ENCODE peak calls at places on chromosome 5, in four cellular contexts. One of them, this sample, is unnamed.

GRCh38 chr5:15594922-15595568 is 95.1 kb downstream of the FBXL7 start:
- DNase-seq in foreskin fibroblast: peak; percentile 14
- DNase-seq in nephron progenitor cell: no peak
- DNase-seq in endothelial cell: no peak
- DNase-seq in this sample: no peak

GRCh38 chr5:100518377-100518776 is 16.8 kb upstream of the FAM174A start:
- DNase-seq in foreskin fibroblast: no peak
- DNase-seq in nephron progenitor cell: no peak
- DNase-seq in endothelial cell: no peak
- DNase-seq in this sample: no peak

GRCh38 chr5:68299575-68299974 is 84.0 kb downstream of the PIK3R1 start:
- DNase-seq in foreskin fibroblast: no peak
- DNase-seq in nephron progenitor cell: no peak
- DNase-seq in endothelial cell: no peak
- DNase-seq in this sample: no peak

GRCh38 chr5:135342227-135342859 is 56.7 kb downstream of the MACROH2A1 start:
- DNase-seq in foreskin fibroblast: no peak
- DNase-seq in nephron progenitor cell: no peak
- DNase-seq in endothelial cell: no peak
- DNase-seq in this sample: no peak

GRCh38 chr5:61784337-61784736 is 452.3 kb downstream of the ZSWIM6 start:
- DNase-seq in foreskin fibroblast: peak; percentile 20
- DNase-seq in nephron progenitor cell: no peak
- DNase-seq in endothelial cell: no peak
- DNase-seq in this sample: no peak

GRCh38 chr5:160462167-160462566 is 40.5 kb downstream of the PTTG1 start:
- DNase-seq in foreskin fibroblast: no peak
- DNase-seq in nephron progenitor cell: no peak
- DNase-seq in endothelial cell: no peak
- DNase-seq in this sample: no peak

GRCh38 chr5:7813576-7813975 is 37.4 kb downstream of the CFAP90 start:
- DNase-seq in foreskin fibroblast: no peak
- DNase-seq in nephron progenitor cell: no peak
- DNase-seq in endothelial cell: no peak
- DNase-seq in this sample: no peak

GRCh38 chr5:64853777-64854176 is 85.0 kb downstream of the CWC27 start:
- DNase-seq in foreskin fibroblast: no peak
- DNase-seq in nephron progenitor cell: no peak
- DNase-seq in endothelial cell: no peak
- DNase-seq in this sample: no peak

GRCh38 chr5:139014726-139015125 is 139.6 kb upstream of the LRRTM2 start:
- DNase-seq in foreskin fibroblast: peak; percentile 81
- DNase-seq in nephron progenitor cell: no peak
- DNase-seq in endothelial cell: no peak
- DNase-seq in this sample: no peak

GRCh38 chr5:169796731-169797130 is 159.7 kb downstream of the DOCK2 start:
- DNase-seq in foreskin fibroblast: peak; percentile 14
- DNase-seq in nephron progenitor cell: no peak
- DNase-seq in endothelial cell: no peak
- DNase-seq in this sample: no peak

GRCh38 chr5:64773533-64773932 is 4.8 kb downstream of the CWC27 start:
- DNase-seq in foreskin fibroblast: no peak
- DNase-seq in nephron progenitor cell: no peak
- DNase-seq in endothelial cell: no peak
- DNase-seq in this sample: no peak

GRCh38 chr5:168780888-168781287 is 201.7 kb upstream of the PANK3 start:
- DNase-seq in foreskin fibroblast: no peak
- DNase-seq in nephron progenitor cell: no peak
- DNase-seq in endothelial cell: no peak
- DNase-seq in this sample: no peak

GRCh38 chr5:42718591-42718990 is 38.0 kb upstream of the CCDC152 start:
- DNase-seq in foreskin fibroblast: peak; percentile 34
- DNase-seq in nephron progenitor cell: no peak
- DNase-seq in endothelial cell: no peak
- DNase-seq in this sample: no peak

GRCh38 chr5:17178316-17178715 is 39.1 kb upstream of the BASP1 start:
- DNase-seq in foreskin fibroblast: no peak
- DNase-seq in nephron progenitor cell: no peak
- DNase-seq in endothelial cell: no peak
- DNase-seq in this sample: no peak

GRCh38 chr5:102856374-102856748 is 101.3 kb downstream of the PAM start:
- DNase-seq in foreskin fibroblast: peak; percentile 83
- DNase-seq in nephron progenitor cell: no peak
- DNase-seq in endothelial cell: no peak
- DNase-seq in this sample: no peak

GRCh38 chr5:140142246-140142645 is 16.5 kb downstream of the IGIP start:
- DNase-seq in foreskin fibroblast: no peak
- DNase-seq in nephron progenitor cell: no peak
- DNase-seq in endothelial cell: no peak
- DNase-seq in this sample: no peak

GRCh38 chr5:61701877-61702602 is 370.0 kb downstream of the ZSWIM6 start:
- DNase-seq in foreskin fibroblast: no peak
- DNase-seq in nephron progenitor cell: no peak
- DNase-seq in endothelial cell: no peak
- DNase-seq in this sample: no peak

GRCh38 chr5:573976-574375 is 38.2 kb upstream of the CEP72 start:
- DNase-seq in foreskin fibroblast: no peak
- DNase-seq in nephron progenitor cell: no peak
- DNase-seq in endothelial cell: no peak
- DNase-seq in this sample: no peak

GRCh38 chr5:137051165-137051564 is 448.0 kb downstream of the SPOCK1 start:
- DNase-seq in foreskin fibroblast: peak; percentile 14
- DNase-seq in nephron progenitor cell: no peak
- DNase-seq in endothelial cell: no peak
- DNase-seq in this sample: no peak

GRCh38 chr5:154042751-154043150 is 4.0 kb downstream of the MFAP3 start:
- DNase-seq in foreskin fibroblast: peak; percentile 8
- DNase-seq in nephron progenitor cell: no peak
- DNase-seq in endothelial cell: no peak
- DNase-seq in this sample: no peak

GRCh38 chr5:87121315-87122170 is 146.1 kb upstream of the RASA1 start:
- DNase-seq in foreskin fibroblast: peak; percentile 90
- DNase-seq in nephron progenitor cell: no peak
- DNase-seq in endothelial cell: no peak
- DNase-seq in this sample: no peak

GRCh38 chr5:127892467-127893207 is 189.4 kb downstream of the CCDC192 start:
- DNase-seq in foreskin fibroblast: peak; percentile 49
- DNase-seq in nephron progenitor cell: no peak
- DNase-seq in endothelial cell: no peak
- DNase-seq in this sample: no peak

GRCh38 chr5:134964359-134965270 is 3.1 kb upstream of the CATSPER3 start:
- DNase-seq in foreskin fibroblast: no peak
- DNase-seq in nephron progenitor cell: no peak
- DNase-seq in endothelial cell: no peak
- DNase-seq in this sample: no peak

GRCh38 chr5:169300468-169301385 is at the start of gene SLIT3:
- DNase-seq in foreskin fibroblast: peak; percentile 94
- DNase-seq in nephron progenitor cell: peak; percentile 87
- DNase-seq in endothelial cell: peak; percentile 54
- DNase-seq in this sample: peak; percentile 60

GRCh38 chr5:24325306-24325832 is 319.4 kb downstream of the CDH10 start:
- DNase-seq in foreskin fibroblast: no peak
- DNase-seq in nephron progenitor cell: no peak
- DNase-seq in endothelial cell: no peak
- DNase-seq in this sample: no peak

GRCh38 chr5:14204785-14205321 is 61.7 kb downstream of the TRIO start:
- DNase-seq in foreskin fibroblast: peak; percentile 91
- DNase-seq in nephron progenitor cell: no peak
- DNase-seq in endothelial cell: no peak
- DNase-seq in this sample: no peak

GRCh38 chr5:64838803-64839202 is 70.1 kb downstream of the CWC27 start:
- DNase-seq in foreskin fibroblast: no peak
- DNase-seq in nephron progenitor cell: no peak
- DNase-seq in endothelial cell: no peak
- DNase-seq in this sample: no peak

GRCh38 chr5:59786271-59786805 is 107.2 kb downstream of the PDE4D start:
- DNase-seq in foreskin fibroblast: peak; percentile 92
- DNase-seq in nephron progenitor cell: no peak
- DNase-seq in endothelial cell: no peak
- DNase-seq in this sample: no peak

GRCh38 chr5:91499943-91500531 is 116.9 kb upstream of the ARRDC3 start:
- DNase-seq in foreskin fibroblast: peak; percentile 73
- DNase-seq in nephron progenitor cell: peak; percentile 14
- DNase-seq in endothelial cell: no peak
- DNase-seq in this sample: no peak

GRCh38 chr5:93677344-93678021 is 63.9 kb downstream of the POU5F2 start:
- DNase-seq in foreskin fibroblast: peak; percentile 97
- DNase-seq in nephron progenitor cell: peak; percentile 68
- DNase-seq in endothelial cell: peak; percentile 21
- DNase-seq in this sample: peak; percentile 14

GRCh38 chr5:167743685-167744084 is 547.8 kb upstream of the WWC1 start:
- DNase-seq in foreskin fibroblast: peak; percentile 83
- DNase-seq in nephron progenitor cell: no peak
- DNase-seq in endothelial cell: no peak
- DNase-seq in this sample: no peak

GRCh38 chr5:113249216-113249615 is 185.6 kb downstream of the TSSK1B start:
- DNase-seq in foreskin fibroblast: peak; percentile 57
- DNase-seq in nephron progenitor cell: no peak
- DNase-seq in endothelial cell: no peak
- DNase-seq in this sample: no peak
- TF ChIP-seq CTCF in foreskin fibroblast: no peak
- TF ChIP-seq CTCF in nephron progenitor cell: no peak
- TF ChIP-seq CTCF in endothelial cell: no peak
- TF ChIP-seq CTCF in this sample: no peak

GRCh38 chr5:108747111-108748009 is at the start of gene FER:
- DNase-seq in foreskin fibroblast: peak; percentile 69
- DNase-seq in nephron progenitor cell: no peak
- DNase-seq in endothelial cell: peak; percentile 5
- DNase-seq in this sample: no peak

GRCh38 chr5:108753331-108753730 is 5.6 kb downstream of the FER start:
- DNase-seq in foreskin fibroblast: no peak
- DNase-seq in nephron progenitor cell: no peak
- DNase-seq in endothelial cell: no peak
- DNase-seq in this sample: no peak

GRCh38 chr5:108748010-108748353 is 285 bp downstream of the FER start:
- DNase-seq in foreskin fibroblast: no peak
- DNase-seq in nephron progenitor cell: no peak
- DNase-seq in endothelial cell: no peak
- DNase-seq in this sample: no peak

GRCh38 chr5:108749130-108749861 is 1.6 kb downstream of the FER start:
- DNase-seq in foreskin fibroblast: peak; percentile 39
- DNase-seq in nephron progenitor cell: peak; percentile 86
- DNase-seq in endothelial cell: no peak
- DNase-seq in this sample: peak; percentile 59

DNA sequence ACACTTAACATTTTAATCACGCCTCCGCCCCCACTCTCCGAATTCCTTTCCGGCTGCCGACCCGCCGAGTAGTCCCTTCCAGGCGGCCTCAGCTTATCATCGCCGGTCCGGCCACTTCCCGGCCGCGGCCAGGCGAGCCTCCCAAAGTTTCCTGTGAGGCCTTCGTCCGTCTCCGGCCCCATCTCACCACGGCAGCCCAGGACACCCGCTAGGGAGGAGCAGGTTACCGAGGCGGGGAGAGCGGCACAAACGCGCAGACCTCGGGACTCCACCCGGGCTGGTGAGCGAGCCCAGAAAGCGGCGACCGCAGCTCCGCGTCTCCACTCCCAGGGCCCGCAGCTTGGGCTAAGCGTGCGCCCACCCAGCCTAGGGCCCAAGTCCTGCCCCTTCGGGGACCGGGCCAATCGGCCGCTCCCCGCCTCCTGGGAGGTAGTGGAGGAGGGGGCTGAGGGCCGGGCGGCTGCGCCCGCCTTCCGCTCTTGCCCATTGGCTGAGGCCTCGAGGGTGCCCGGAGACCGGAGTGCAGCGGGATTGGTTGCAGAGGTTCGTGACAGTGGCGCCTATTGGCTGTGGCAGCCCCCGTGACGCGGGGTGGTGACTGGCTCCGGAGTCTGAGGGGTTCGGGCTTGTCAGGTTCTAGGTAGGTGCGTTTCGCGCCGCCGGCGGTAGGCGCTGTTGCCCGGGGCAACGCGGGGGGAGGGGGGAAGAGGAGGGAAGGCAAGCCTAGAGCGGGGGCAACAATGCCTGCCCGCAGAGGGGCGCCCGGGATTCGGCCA is 845 bp downstream of the FER start:
- DNase-seq in foreskin fibroblast: peak; percentile 100
- DNase-seq in nephron progenitor cell: peak; percentile 96
- DNase-seq in endothelial cell: peak; percentile 97
- DNase-seq in this sample: peak; percentile 96
- TF ChIP-seq CTCF in foreskin fibroblast: no peak
- TF ChIP-seq CTCF in nephron progenitor cell: no peak
- TF ChIP-seq CTCF in endothelial cell: no peak
- TF ChIP-seq CTCF in this sample: peak; percentile 24

GRCh38 chr5:81207009-81207408 is 26.1 kb upstream of the CKMT2 start:
- DNase-seq in foreskin fibroblast: peak; percentile 45
- DNase-seq in nephron progenitor cell: no peak
- DNase-seq in endothelial cell: peak; percentile 34
- DNase-seq in this sample: no peak
- TF ChIP-seq CTCF in foreskin fibroblast: peak; percentile 20
- TF ChIP-seq CTCF in nephron progenitor cell: no peak
- TF ChIP-seq CTCF in endothelial cell: no peak
- TF ChIP-seq CTCF in this sample: no peak

GRCh38 chr5:80988419-80988925 is 28.3 kb downstream of the RASGRF2 start:
- DNase-seq in foreskin fibroblast: no peak
- DNase-seq in nephron progenitor cell: no peak
- DNase-seq in endothelial cell: no peak
- DNase-seq in this sample: no peak
- TF ChIP-seq CTCF in foreskin fibroblast: no peak
- TF ChIP-seq CTCF in nephron progenitor cell: no peak
- TF ChIP-seq CTCF in endothelial cell: no peak
- TF ChIP-seq CTCF in this sample: no peak

GRCh38 chr5:174223355-174223754 is 177.8 kb downstream of the NSG2 start:
- DNase-seq in foreskin fibroblast: no peak
- DNase-seq in nephron progenitor cell: no peak
- DNase-seq in endothelial cell: no peak
- DNase-seq in this sample: no peak

GRCh38 chr5:174222891-174223290 is 177.4 kb downstream of the NSG2 start:
- DNase-seq in foreskin fibroblast: no peak
- DNase-seq in nephron progenitor cell: no peak
- DNase-seq in endothelial cell: no peak
- DNase-seq in this sample: no peak

GRCh38 chr5:174218162-174218561 is 172.7 kb downstream of the NSG2 start:
- DNase-seq in foreskin fibroblast: no peak
- DNase-seq in nephron progenitor cell: no peak
- DNase-seq in endothelial cell: no peak
- DNase-seq in this sample: no peak

GRCh38 chr5:174221454-174221853 is 175.9 kb downstream of the NSG2 start:
- DNase-seq in foreskin fibroblast: no peak
- DNase-seq in nephron progenitor cell: no peak
- DNase-seq in endothelial cell: no peak
- DNase-seq in this sample: no peak

DNA sequence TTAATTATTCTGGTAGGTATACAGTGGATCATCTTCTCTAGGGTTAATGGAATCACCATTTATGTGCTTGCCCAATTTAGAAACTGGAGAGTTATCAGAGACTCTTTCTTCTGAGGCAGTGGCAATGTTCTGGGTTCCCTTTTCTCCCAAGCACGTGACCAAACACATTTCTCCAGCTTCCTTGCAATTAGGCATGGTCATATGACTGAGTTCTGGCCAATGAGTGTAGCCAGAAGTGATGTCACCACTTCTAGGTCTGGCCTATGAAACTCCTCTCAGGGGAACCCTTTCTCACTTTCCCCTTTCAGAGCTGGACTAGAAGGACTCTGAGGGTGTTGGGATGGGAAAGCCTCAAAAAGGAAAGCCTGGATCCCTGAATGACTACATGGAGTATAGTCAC is 172.0 kb downstream of the NSG2 start:
- DNase-seq in foreskin fibroblast: no peak
- DNase-seq in nephron progenitor cell: no peak
- DNase-seq in endothelial cell: no peak
- DNase-seq in this sample: no peak
- TF ChIP-seq CTCF in foreskin fibroblast: no peak
- TF ChIP-seq CTCF in nephron progenitor cell: no peak
- TF ChIP-seq CTCF in endothelial cell: no peak
- TF ChIP-seq CTCF in this sample: no peak

This sample was measured in progenitor cell of endocrine pancreas.